ENCODE peak calls at places on chromosomes 2 and 18, in eight cellular contexts. F is HCT116, C is brain microvascular endothelial cell, Y is neural progenitor cell, P is cardiac muscle cell, H is ovary, R is heart left ventricle, A is tibial artery. M is an unnamed sample. For H3K36me3, the result is how much of the 10 kb centered on the place peaks cover.

GRCh38 chr18:62341423-62341920 is 16.4 kb downstream of the TNFRSF11A start:
- DNase-seq in F (no peak), H (no peak), C (no peak), R (no peak), Y (no peak), P (no peak), A (no peak), M (peak)

GRCh38 chr18:37572736-37573135 is 7.1 kb upstream of the CELF4 start:
- DNase-seq in C (no peak), Y (no peak), R (no peak), F (no peak), P (no peak), A (no peak), H (no peak), M (no peak)

GRCh38 chr2:166148811-166149400 is 21.1 kb upstream of the SCN1A start:
- DNase-seq in Y (no peak), R (peak), F (no peak), P (peak), C (no peak), A (no peak), H (no peak), M (no peak)

GRCh38 chr2:237591021-237591370 is 462 bp upstream of the RAB17 start:
- DNase-seq in P (no peak), R (peak), A (no peak), Y (no peak), H (no peak), C (no peak), F (peak), M (peak)

GRCh38 chr2:201406077-201406662 is 45.1 kb downstream of the TRAK2 start:
- DNase-seq in P (no peak), F (no peak), C (no peak), R (no peak), Y (no peak), H (peak), A (no peak), M (peak)

GRCh38 chr2:167924556-167924955 is 322.8 kb downstream of the STK39 start:
- DNase-seq in A (no peak), H (no peak), P (no peak), Y (no peak), C (no peak), F (no peak), R (no peak), M (no peak)

GRCh38 chr2:171174075-171174474 is 13.4 kb upstream of the TLK1 start:
- DNase-seq in H (no peak), F (no peak), C (no peak), R (no peak), A (no peak), P (no peak), Y (no peak), M (peak)

GRCh38 chr2:134836986-134837385 is 1.4 kb upstream of the ACMSD start:
- DNase-seq in C (peak), P (no peak), Y (no peak), R (no peak), A (no peak), H (no peak), F (no peak), M (peak)

GRCh38 chr2:33111002-33111446 is 164.3 kb downstream of the LTBP1 start:
- DNase-seq in A (no peak), C (peak), H (peak), Y (no peak), P (no peak), R (peak), F (no peak), M (peak)

GRCh38 chr2:222939208-222939846 is 78.5 kb downstream of the ACSL3 start:
- DNase-seq in H (no peak), F (peak), R (peak), Y (peak), A (no peak), P (peak), C (peak), M (peak)

GRCh38 chr18:47109720-47110119 is 40.6 kb downstream of the HDHD2 start:
- DNase-seq in A (no peak), Y (no peak), C (no peak), P (no peak), F (no peak), H (no peak), R (no peak), M (no peak)
- H3K36me3 ChIP-seq in A (half or more), Y (under half), C (under half), P (under half), F (under half), H (under half), R (half or more), M (under half)

GRCh38 chr2:126748929-126749518 is 93.1 kb downstream of the GYPC start:
- DNase-seq in A (no peak), F (no peak), R (no peak), C (no peak), Y (no peak), P (no peak), H (no peak), M (no peak)

GRCh38 chr2:126750506-126750905 is 94.5 kb downstream of the GYPC start:
- DNase-seq in H (no peak), P (no peak), C (no peak), Y (no peak), A (no peak), R (no peak), F (no peak), M (no peak)

GRCh38 chr2:126751477-126751876 is 95.5 kb downstream of the GYPC start:
- DNase-seq in C (no peak), R (no peak), A (no peak), Y (no peak), F (no peak), H (no peak), P (no peak), M (no peak)

GRCh38 chr2:126748188-126748760 is 92.3 kb downstream of the GYPC start:
- DNase-seq in H (no peak), F (no peak), R (no peak), C (no peak), Y (no peak), A (no peak), P (no peak), M (no peak)

GRCh38 chr2:126749537-126749936 is 93.6 kb downstream of the GYPC start:
- DNase-seq in R (no peak), Y (no peak), F (no peak), C (no peak), P (peak), A (no peak), H (no peak), M (no peak)
- TF ChIP-seq CTCF in R (peak), Y (peak), F (peak), C (peak), P (no peak), A (peak), H (no peak), M (no peak)

GRCh38 chr18:49562481-49563129 is 748 bp downstream of the LIPG start:
- DNase-seq in P (peak), H (no peak), F (no peak), R (no peak), Y (peak), C (no peak), A (no peak), M (peak)
- H3K4me3 ChIP-seq in P (peak), H (no peak), F (peak), R (no peak), Y (peak), C (peak), A (no peak), M (peak)

GRCh38 chr18:55228707-55229106 is 269.4 kb upstream of the CCDC68 start:
- DNase-seq in C (no peak), H (no peak), Y (peak), R (no peak), F (no peak), A (peak), P (no peak), M (no peak)

GRCh38 chr18:55232506-55232905 is 273.2 kb upstream of the CCDC68 start:
- DNase-seq in C (no peak), P (no peak), F (no peak), H (no peak), Y (no peak), A (no peak), R (no peak), M (no peak)

GRCh38 chr18:55224086-55224625 is 264.9 kb upstream of the CCDC68 start:
- DNase-seq in F (no peak), Y (no peak), H (no peak), A (no peak), P (no peak), R (no peak), C (peak), M (no peak)

GRCh38 chr18:55229682-55230081 is 270.4 kb upstream of the CCDC68 start:
- DNase-seq in C (no peak), P (no peak), A (no peak), F (no peak), H (no peak), Y (no peak), R (no peak), M (peak)

DNA sequence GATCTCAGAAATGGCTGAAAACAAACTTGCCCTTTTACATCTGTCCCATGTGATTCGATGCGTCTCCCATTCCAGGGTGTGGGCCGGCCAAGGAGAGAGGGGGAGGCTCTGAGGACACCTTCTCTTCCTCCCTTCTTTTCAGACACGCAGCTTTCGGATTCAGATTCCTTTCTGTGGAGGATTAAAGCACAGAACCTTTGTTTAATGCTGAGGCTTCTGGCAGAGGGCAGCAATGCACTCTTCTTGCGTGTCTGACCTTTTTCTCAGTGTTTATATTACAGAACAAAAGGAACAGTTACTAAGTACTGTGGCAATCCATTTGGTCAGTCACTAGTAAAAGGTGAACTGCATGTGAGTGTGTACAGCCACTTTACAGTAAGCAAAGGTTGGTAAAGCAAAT is 268.9 kb upstream of the CCDC68 start:
- DNase-seq in C (no peak), R (no peak), P (no peak), H (no peak), Y (peak), F (no peak), A (no peak), M (no peak)
- H3K36me3 ChIP-seq in C (under half), R (half or more), P (under half), H (under half), Y (under half), F (under half), A (under half), M (under half)